ENCODE peak calls at places on chromosome 19, in ten cellular contexts. One of them, this sample, is unnamed.

GRCh38 chr19:38394488-38394887 is 6.0 kb downstream of the SPRED3 start:
- DNase-seq in dorsolateral prefrontal cortex: no peak
- DNase-seq in bronchial epithelial cell: peak; percentile 49
- DNase-seq in gastrocnemius medialis: no peak
- DNase-seq in ovary: no peak
- DNase-seq in uterus: no peak
- DNase-seq in aorta: no peak
- DNase-seq in astrocyte: no peak
- DNase-seq in right cardiac atrium: no peak
- DNase-seq in mesendoderm: peak; percentile 95
- DNase-seq in this sample: no peak

GRCh38 chr19:4066682-4067395 is at the start of gene ZBTB7A:
- DNase-seq in bronchial epithelial cell: peak; percentile 55
- DNase-seq in mesendoderm: peak; percentile 63
- DNase-seq in astrocyte: peak; percentile 43
- DNase-seq in right cardiac atrium: peak; percentile 89
- DNase-seq in uterus: peak; percentile 88
- DNase-seq in ovary: peak; percentile 83
- DNase-seq in gastrocnemius medialis: peak; percentile 81
- DNase-seq in aorta: peak; percentile 93
- DNase-seq in dorsolateral prefrontal cortex: peak; percentile 76
- DNase-seq in this sample: peak; percentile 92

GRCh38 chr19:52398091-52398461 is 427 bp downstream of the ZNF528 start:
- DNase-seq in gastrocnemius medialis: no peak
- DNase-seq in astrocyte: no peak
- DNase-seq in aorta: no peak
- DNase-seq in bronchial epithelial cell: no peak
- DNase-seq in uterus: no peak
- DNase-seq in dorsolateral prefrontal cortex: peak; percentile 9
- DNase-seq in right cardiac atrium: no peak
- DNase-seq in ovary: no peak
- DNase-seq in mesendoderm: no peak
- DNase-seq in this sample: no peak

GRCh38 chr19:20558571-20558970 is 7.0 kb downstream of the ZNF737 start:
- DNase-seq in gastrocnemius medialis: no peak
- DNase-seq in right cardiac atrium: no peak
- DNase-seq in aorta: no peak
- DNase-seq in astrocyte: no peak
- DNase-seq in bronchial epithelial cell: no peak
- DNase-seq in ovary: no peak
- DNase-seq in uterus: no peak
- DNase-seq in dorsolateral prefrontal cortex: no peak
- DNase-seq in mesendoderm: peak; percentile 70
- DNase-seq in this sample: no peak

GRCh38 chr19:16830679-16831078 is 1.5 kb downstream of the SIN3B start:
- DNase-seq in mesendoderm: no peak
- DNase-seq in astrocyte: peak; percentile 71
- DNase-seq in uterus: no peak
- DNase-seq in dorsolateral prefrontal cortex: no peak
- DNase-seq in aorta: no peak
- DNase-seq in gastrocnemius medialis: no peak
- DNase-seq in ovary: no peak
- DNase-seq in right cardiac atrium: no peak
- DNase-seq in bronchial epithelial cell: no peak
- DNase-seq in this sample: no peak

GRCh38 chr19:4908311-4908710 is 990 bp upstream of the UHRF1 start:
- DNase-seq in right cardiac atrium: no peak
- DNase-seq in ovary: no peak
- DNase-seq in uterus: no peak
- DNase-seq in dorsolateral prefrontal cortex: no peak
- DNase-seq in gastrocnemius medialis: no peak
- DNase-seq in aorta: no peak
- DNase-seq in bronchial epithelial cell: no peak
- DNase-seq in mesendoderm: peak; percentile 27
- DNase-seq in astrocyte: no peak
- DNase-seq in this sample: no peak

GRCh38 chr19:38556521-38557174 is 61.1 kb downstream of the MAP4K1 start:
- DNase-seq in mesendoderm: peak; percentile 18
- DNase-seq in aorta: no peak
- DNase-seq in ovary: no peak
- DNase-seq in gastrocnemius medialis: no peak
- DNase-seq in uterus: no peak
- DNase-seq in dorsolateral prefrontal cortex: no peak
- DNase-seq in astrocyte: no peak
- DNase-seq in right cardiac atrium: no peak
- DNase-seq in bronchial epithelial cell: peak; percentile 40
- DNase-seq in this sample: no peak

GRCh38 chr19:5470264-5470671 is 15.1 kb downstream of the ZNRF4 start:
- DNase-seq in uterus: no peak
- DNase-seq in right cardiac atrium: no peak
- DNase-seq in mesendoderm: no peak
- DNase-seq in astrocyte: no peak
- DNase-seq in bronchial epithelial cell: peak; percentile 90
- DNase-seq in aorta: no peak
- DNase-seq in dorsolateral prefrontal cortex: no peak
- DNase-seq in ovary: no peak
- DNase-seq in gastrocnemius medialis: no peak
- DNase-seq in this sample: no peak

GRCh38 chr19:16325161-16325527 is 518 bp downstream of the KLF2 start:
- DNase-seq in astrocyte: no peak
- DNase-seq in dorsolateral prefrontal cortex: no peak
- DNase-seq in aorta: no peak
- DNase-seq in uterus: no peak
- DNase-seq in mesendoderm: peak; percentile 48
- DNase-seq in right cardiac atrium: no peak
- DNase-seq in ovary: no peak
- DNase-seq in gastrocnemius medialis: no peak
- DNase-seq in bronchial epithelial cell: no peak
- DNase-seq in this sample: no peak

GRCh38 chr19:44643605-44644390 is at the start of gene PVR:
- DNase-seq in astrocyte: peak; percentile 58
- DNase-seq in uterus: peak; percentile 56
- DNase-seq in ovary: peak; percentile 81
- DNase-seq in bronchial epithelial cell: peak; percentile 61
- DNase-seq in aorta: peak; percentile 92
- DNase-seq in gastrocnemius medialis: peak; percentile 72
- DNase-seq in dorsolateral prefrontal cortex: peak; percentile 69
- DNase-seq in right cardiac atrium: peak; percentile 85
- DNase-seq in mesendoderm: peak; percentile 79
- DNase-seq in this sample: peak; percentile 83

GRCh38 chr19:7751157-7751783 is 3.9 kb upstream of the CD209 start:
- DNase-seq in right cardiac atrium: no peak
- DNase-seq in astrocyte: no peak
- DNase-seq in mesendoderm: no peak
- DNase-seq in dorsolateral prefrontal cortex: no peak
- DNase-seq in ovary: no peak
- DNase-seq in aorta: no peak
- DNase-seq in gastrocnemius medialis: no peak
- DNase-seq in bronchial epithelial cell: peak; percentile 25
- DNase-seq in uterus: no peak
- DNase-seq in this sample: peak; percentile 10

GRCh38 chr19:1237754-1238372 is at the start of gene CBARP:
- DNase-seq in ovary: peak; percentile 78
- DNase-seq in mesendoderm: no peak
- DNase-seq in astrocyte: no peak
- DNase-seq in gastrocnemius medialis: no peak
- DNase-seq in right cardiac atrium: no peak
- DNase-seq in uterus: peak; percentile 44
- DNase-seq in bronchial epithelial cell: no peak
- DNase-seq in dorsolateral prefrontal cortex: no peak
- DNase-seq in aorta: no peak
- DNase-seq in this sample: no peak

GRCh38 chr19:35790981-35791813 is 15.8 kb downstream of the ARHGAP33 start:
- DNase-seq in gastrocnemius medialis: no peak
- DNase-seq in uterus: no peak
- DNase-seq in right cardiac atrium: no peak
- DNase-seq in ovary: peak; percentile 40
- DNase-seq in astrocyte: no peak
- DNase-seq in bronchial epithelial cell: no peak
- DNase-seq in mesendoderm: no peak
- DNase-seq in aorta: no peak
- DNase-seq in dorsolateral prefrontal cortex: peak; percentile 72
- DNase-seq in this sample: no peak
- H3K27me3 ChIP-seq in gastrocnemius medialis: peaks cover 7% of the 10 kb centered on the region
- H3K27me3 ChIP-seq in uterus: no peaks in the 10 kb centered on the region
- H3K27me3 ChIP-seq in right cardiac atrium: no peaks in the 10 kb centered on the region
- H3K27me3 ChIP-seq in ovary: no peaks in the 10 kb centered on the region
- H3K27me3 ChIP-seq in astrocyte: peaks cover 4% of the 10 kb centered on the region
- H3K27me3 ChIP-seq in bronchial epithelial cell: peaks cover 3% of the 10 kb centered on the region
- H3K27me3 ChIP-seq in mesendoderm: no peaks in the 10 kb centered on the region
- H3K27me3 ChIP-seq in aorta: no peaks in the 10 kb centered on the region
- H3K27me3 ChIP-seq in dorsolateral prefrontal cortex: no peaks in the 10 kb centered on the region
- H3K27me3 ChIP-seq in this sample: no peaks in the 10 kb centered on the region

GRCh38 chr19:18774782-18775444 is 16.2 kb downstream of the COMP start:
- DNase-seq in ovary: no peak
- DNase-seq in dorsolateral prefrontal cortex: peak; percentile 67
- DNase-seq in bronchial epithelial cell: no peak
- DNase-seq in uterus: no peak
- DNase-seq in right cardiac atrium: no peak
- DNase-seq in mesendoderm: no peak
- DNase-seq in gastrocnemius medialis: no peak
- DNase-seq in aorta: no peak
- DNase-seq in astrocyte: no peak
- DNase-seq in this sample: no peak
- H3K27me3 ChIP-seq in ovary: no peaks in the 10 kb centered on the region
- H3K27me3 ChIP-seq in dorsolateral prefrontal cortex: no peaks in the 10 kb centered on the region
- H3K27me3 ChIP-seq in bronchial epithelial cell: no peaks in the 10 kb centered on the region
- H3K27me3 ChIP-seq in uterus: no peaks in the 10 kb centered on the region
- H3K27me3 ChIP-seq in right cardiac atrium: no peaks in the 10 kb centered on the region
- H3K27me3 ChIP-seq in mesendoderm: no peaks in the 10 kb centered on the region
- H3K27me3 ChIP-seq in gastrocnemius medialis: no peaks in the 10 kb centered on the region
- H3K27me3 ChIP-seq in aorta: no peaks in the 10 kb centered on the region
- H3K27me3 ChIP-seq in astrocyte: peaks cover 6% of the 10 kb centered on the region
- H3K27me3 ChIP-seq in this sample: peaks cover 8% of the 10 kb centered on the region

GRCh38 chr19:41741244-41741554 is 14.1 kb upstream of the CEACAM6 start:
- DNase-seq in right cardiac atrium: no peak
- DNase-seq in astrocyte: no peak
- DNase-seq in dorsolateral prefrontal cortex: no peak
- DNase-seq in uterus: no peak
- DNase-seq in bronchial epithelial cell: no peak
- DNase-seq in aorta: no peak
- DNase-seq in mesendoderm: no peak
- DNase-seq in gastrocnemius medialis: no peak
- DNase-seq in ovary: no peak
- DNase-seq in this sample: no peak
- H3K27me3 ChIP-seq in right cardiac atrium: no peaks in the 10 kb centered on the region
- H3K27me3 ChIP-seq in astrocyte: peaks cover 6% of the 10 kb centered on the region
- H3K27me3 ChIP-seq in dorsolateral prefrontal cortex: no peaks in the 10 kb centered on the region
- H3K27me3 ChIP-seq in uterus: no peaks in the 10 kb centered on the region
- H3K27me3 ChIP-seq in bronchial epithelial cell: no peaks in the 10 kb centered on the region
- H3K27me3 ChIP-seq in aorta: no peaks in the 10 kb centered on the region
- H3K27me3 ChIP-seq in mesendoderm: no peaks in the 10 kb centered on the region
- H3K27me3 ChIP-seq in gastrocnemius medialis: peaks cover 4% of the 10 kb centered on the region
- H3K27me3 ChIP-seq in ovary: no peaks in the 10 kb centered on the region
- H3K27me3 ChIP-seq in this sample: no peaks in the 10 kb centered on the region

DNA sequence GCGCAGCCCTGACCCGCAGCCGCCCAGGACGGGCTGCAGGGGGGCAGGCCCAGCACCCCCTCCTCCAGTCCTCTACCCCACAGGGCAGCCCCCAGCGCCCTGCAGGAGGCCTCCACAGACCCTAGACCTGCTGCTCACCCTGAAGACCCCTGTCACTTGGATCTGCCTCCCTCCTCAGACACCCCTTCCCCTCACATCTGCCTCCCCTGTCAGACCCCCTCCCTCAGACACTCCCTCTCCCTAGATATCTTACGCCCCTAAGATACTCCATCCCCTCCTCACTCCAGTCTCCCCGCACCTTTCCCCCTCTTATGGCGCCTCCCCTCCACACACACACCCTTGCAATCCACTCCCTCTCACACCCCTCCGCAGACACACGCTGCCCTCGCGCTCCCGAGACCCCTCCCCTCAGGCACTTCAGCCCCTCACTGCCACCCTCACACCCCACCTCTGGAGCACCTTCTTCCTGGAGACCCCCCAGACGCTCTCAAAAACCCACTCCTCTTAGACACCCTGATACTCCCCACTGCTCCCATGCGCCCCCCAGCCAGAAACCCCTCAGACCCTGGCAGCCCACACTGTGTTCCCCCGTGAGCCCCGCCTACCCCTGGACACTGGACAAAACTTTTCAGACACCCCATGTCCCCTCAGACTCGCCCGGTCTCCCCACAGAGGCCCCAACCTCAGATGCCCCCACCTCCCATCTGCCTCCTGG is 14.6 kb downstream of the ERFL start:
- DNase-seq in bronchial epithelial cell: no peak
- DNase-seq in gastrocnemius medialis: no peak
- DNase-seq in ovary: no peak
- DNase-seq in aorta: no peak
- DNase-seq in astrocyte: no peak
- DNase-seq in right cardiac atrium: no peak
- DNase-seq in dorsolateral prefrontal cortex: no peak
- DNase-seq in mesendoderm: no peak
- DNase-seq in uterus: no peak
- DNase-seq in this sample: no peak
- H3K27me3 ChIP-seq in bronchial epithelial cell: peaks cover 47% of the 10 kb centered on the region
- H3K27me3 ChIP-seq in gastrocnemius medialis: peaks cover 74% of the 10 kb centered on the region
- H3K27me3 ChIP-seq in ovary: peaks cover 3% of the 10 kb centered on the region
- H3K27me3 ChIP-seq in aorta: peaks cover 3% of the 10 kb centered on the region
- H3K27me3 ChIP-seq in astrocyte: peaks cover 65% of the 10 kb centered on the region
- H3K27me3 ChIP-seq in right cardiac atrium: no peaks in the 10 kb centered on the region
- H3K27me3 ChIP-seq in dorsolateral prefrontal cortex: peaks cover 5% of the 10 kb centered on the region
- H3K27me3 ChIP-seq in mesendoderm: peaks cover 44% of the 10 kb centered on the region
- H3K27me3 ChIP-seq in uterus: peaks cover 43% of the 10 kb centered on the region
- H3K27me3 ChIP-seq in this sample: peaks cover 70% of the 10 kb centered on the region

GRCh38 chr19:46298477-46299003 is 1.7 kb downstream of the HIF3A start:
- DNase-seq in gastrocnemius medialis: no peak
- DNase-seq in uterus: no peak
- DNase-seq in bronchial epithelial cell: no peak
- DNase-seq in right cardiac atrium: no peak
- DNase-seq in aorta: no peak
- DNase-seq in astrocyte: no peak
- DNase-seq in dorsolateral prefrontal cortex: no peak
- DNase-seq in ovary: no peak
- DNase-seq in mesendoderm: no peak
- DNase-seq in this sample: no peak
- H3K27me3 ChIP-seq in gastrocnemius medialis: peaks cover 21% of the 10 kb centered on the region
- H3K27me3 ChIP-seq in uterus: no peaks in the 10 kb centered on the region
- H3K27me3 ChIP-seq in bronchial epithelial cell: peaks cover 4% of the 10 kb centered on the region
- H3K27me3 ChIP-seq in right cardiac atrium: no peaks in the 10 kb centered on the region
- H3K27me3 ChIP-seq in aorta: no peaks in the 10 kb centered on the region
- H3K27me3 ChIP-seq in astrocyte: peaks cover 25% of the 10 kb centered on the region
- H3K27me3 ChIP-seq in dorsolateral prefrontal cortex: no peaks in the 10 kb centered on the region
- H3K27me3 ChIP-seq in ovary: no peaks in the 10 kb centered on the region
- H3K27me3 ChIP-seq in mesendoderm: no peaks in the 10 kb centered on the region
- H3K27me3 ChIP-seq in this sample: no peaks in the 10 kb centered on the region

GRCh38 chr19:24127601-24128000 is 40.6 kb downstream of the ZNF254 start:
- DNase-seq in uterus: no peak
- DNase-seq in gastrocnemius medialis: no peak
- DNase-seq in right cardiac atrium: no peak
- DNase-seq in mesendoderm: no peak
- DNase-seq in dorsolateral prefrontal cortex: no peak
- DNase-seq in bronchial epithelial cell: no peak
- DNase-seq in astrocyte: no peak
- DNase-seq in aorta: no peak
- DNase-seq in ovary: no peak
- DNase-seq in this sample: no peak
- H3K27me3 ChIP-seq in uterus: peaks cover 6% of the 10 kb centered on the region
- H3K27me3 ChIP-seq in gastrocnemius medialis: no peaks in the 10 kb centered on the region
- H3K27me3 ChIP-seq in right cardiac atrium: no peaks in the 10 kb centered on the region
- H3K27me3 ChIP-seq in mesendoderm: no peaks in the 10 kb centered on the region
- H3K27me3 ChIP-seq in dorsolateral prefrontal cortex: no peaks in the 10 kb centered on the region
- H3K27me3 ChIP-seq in bronchial epithelial cell: no peaks in the 10 kb centered on the region
- H3K27me3 ChIP-seq in astrocyte: no peaks in the 10 kb centered on the region
- H3K27me3 ChIP-seq in aorta: no peaks in the 10 kb centered on the region
- H3K27me3 ChIP-seq in ovary: no peaks in the 10 kb centered on the region
- H3K27me3 ChIP-seq in this sample: no peaks in the 10 kb centered on the region

This sample was measured in tibial artery.